ENCODE peak calls at places on chromosome 3, in six cellular contexts. X is glomerular endothelial cell, Z is NT2/D1, W is NCI-H1092 treated with DMSO at 0.1 percent for 48 hours, C is epithelial cell of prostate, Q is uterus. S is an unnamed sample.

GRCh38 chr3:197516517-197516889 is 39.3 kb downstream of the BDH1 start:
- DNase-seq in X (no peak), C (peak), W (no peak), Z (no peak), Q (no peak), S (no peak)

GRCh38 chr3:169116056-169116693 is 547.3 kb downstream of the MECOM start:
- DNase-seq in W (no peak), C (no peak), Q (no peak), X (no peak), Z (no peak), S (no peak)

GRCh38 chr3:146469206-146470017 is at the start of gene PLSCR2:
- DNase-seq in Q (peak), W (peak), X (no peak), C (no peak), Z (peak), S (peak)

GRCh38 chr3:177729939-177730700 is 532.8 kb upstream of the TBL1XR1 start:
- DNase-seq in C (no peak), Z (no peak), Q (peak), W (peak), X (no peak), S (peak)

GRCh38 chr3:188772886-188773285 is 398.9 kb upstream of the TPRG1 start:
- DNase-seq in X (peak), Z (no peak), C (no peak), Q (no peak), W (no peak), S (no peak)

GRCh38 chr3:18730491-18730890 is 305.4 kb upstream of the SATB1 start:
- DNase-seq in W (no peak), C (no peak), Q (no peak), X (no peak), Z (no peak), S (no peak)

GRCh38 chr3:58021072-58021959 is 13.1 kb downstream of the FLNB start:
- DNase-seq in C (no peak), Z (no peak), W (no peak), Q (no peak), X (no peak), S (no peak)

GRCh38 chr3:48695113-48695753 is 9.5 kb upstream of the NCKIPSD start:
- DNase-seq in W (peak), X (no peak), C (no peak), Q (peak), Z (peak), S (peak)

GRCh38 chr3:61645148-61645547 is 83.8 kb downstream of the PTPRG start:
- DNase-seq in C (no peak), W (no peak), X (no peak), Z (no peak), Q (no peak), S (no peak)

GRCh38 chr3:11509175-11510000 is 134.3 kb downstream of the VGLL4 start:
- DNase-seq in W (peak), Z (peak), C (no peak), X (no peak), Q (peak), S (peak)

GRCh38 chr3:38207262-38208003 is 42.1 kb downstream of the OXSR1 start:
- DNase-seq in X (no peak), Z (no peak), W (no peak), C (no peak), Q (no peak), S (no peak)

GRCh38 chr3:82145742-82146141 is 384.3 kb upstream of the GBE1 start:
- DNase-seq in Z (no peak), W (no peak), Q (no peak), X (no peak), C (no peak), S (no peak)

GRCh38 chr3:49422379-49423248 is at the start of gene AMT:
- DNase-seq in Q (no peak), X (no peak), Z (peak), W (no peak), C (no peak), S (no peak)